ENCODE peak calls at places on chromosomes 6 and 20, in five cellular contexts. One of them, this sample, is unnamed.

GRCh38 chr6:132418566-132418965 is 17.3 kb upstream of the MOXD1 start:
- DNase-seq in activated CD4-positive, alpha-beta T cell treated with anti-CD3 and anti-CD28 coated beads, Interleukin-2, amount 50 U/mL, for 48 hours: no peak
- DNase-seq in DMS79 treated with DMSO at 0.1 percent for 48 hours: no peak
- DNase-seq in T-helper 2 cell: no peak
- DNase-seq in MCF 10A: no peak
- DNase-seq in this sample: no peak

GRCh38 chr6:166167801-166168615 is at the start of gene TBXT:
- DNase-seq in activated CD4-positive, alpha-beta T cell treated with anti-CD3 and anti-CD28 coated beads, Interleukin-2, amount 50 U/mL, for 48 hours: peak
- DNase-seq in DMS79 treated with DMSO at 0.1 percent for 48 hours: peak
- DNase-seq in T-helper 2 cell: no peak
- DNase-seq in MCF 10A: no peak
- DNase-seq in this sample: no peak

GRCh38 chr6:33589723-33590530 is 9.9 kb upstream of the BAK1 start:
- DNase-seq in activated CD4-positive, alpha-beta T cell treated with anti-CD3 and anti-CD28 coated beads, Interleukin-2, amount 50 U/mL, for 48 hours: peak
- DNase-seq in DMS79 treated with DMSO at 0.1 percent for 48 hours: peak
- DNase-seq in T-helper 2 cell: no peak
- DNase-seq in MCF 10A: peak
- DNase-seq in this sample: no peak

GRCh38 chr20:38893485-38894090 is 32.6 kb upstream of the FAM83D start:
- DNase-seq in activated CD4-positive, alpha-beta T cell treated with anti-CD3 and anti-CD28 coated beads, Interleukin-2, amount 50 U/mL, for 48 hours: peak
- DNase-seq in DMS79 treated with DMSO at 0.1 percent for 48 hours: peak
- DNase-seq in T-helper 2 cell: peak
- DNase-seq in MCF 10A: peak
- DNase-seq in this sample: no peak

GRCh38 chr6:123681957-123682462 is 45.3 kb upstream of the TRDN start:
- DNase-seq in activated CD4-positive, alpha-beta T cell treated with anti-CD3 and anti-CD28 coated beads, Interleukin-2, amount 50 U/mL, for 48 hours: no peak
- DNase-seq in DMS79 treated with DMSO at 0.1 percent for 48 hours: no peak
- DNase-seq in T-helper 2 cell: no peak
- DNase-seq in MCF 10A: no peak
- DNase-seq in this sample: no peak

GRCh38 chr6:164105705-164106104 is 691.2 kb downstream of the QKI start:
- DNase-seq in activated CD4-positive, alpha-beta T cell treated with anti-CD3 and anti-CD28 coated beads, Interleukin-2, amount 50 U/mL, for 48 hours: no peak
- DNase-seq in DMS79 treated with DMSO at 0.1 percent for 48 hours: no peak
- DNase-seq in T-helper 2 cell: no peak
- DNase-seq in MCF 10A: no peak
- DNase-seq in this sample: no peak

GRCh38 chr6:109340811-109341210 is 41.5 kb downstream of the CD164 start:
- DNase-seq in activated CD4-positive, alpha-beta T cell treated with anti-CD3 and anti-CD28 coated beads, Interleukin-2, amount 50 U/mL, for 48 hours: no peak
- DNase-seq in DMS79 treated with DMSO at 0.1 percent for 48 hours: no peak
- DNase-seq in T-helper 2 cell: no peak
- DNase-seq in MCF 10A: no peak
- DNase-seq in this sample: no peak

GRCh38 chr6:117264487-117265424 is 602 bp upstream of the VGLL2 start:
- DNase-seq in activated CD4-positive, alpha-beta T cell treated with anti-CD3 and anti-CD28 coated beads, Interleukin-2, amount 50 U/mL, for 48 hours: no peak
- DNase-seq in DMS79 treated with DMSO at 0.1 percent for 48 hours: peak
- DNase-seq in T-helper 2 cell: no peak
- DNase-seq in MCF 10A: peak
- DNase-seq in this sample: no peak

GRCh38 chr6:170131351-170131750 is 159.5 kb downstream of the DLL1 start:
- DNase-seq in activated CD4-positive, alpha-beta T cell treated with anti-CD3 and anti-CD28 coated beads, Interleukin-2, amount 50 U/mL, for 48 hours: no peak
- DNase-seq in DMS79 treated with DMSO at 0.1 percent for 48 hours: no peak
- DNase-seq in T-helper 2 cell: no peak
- DNase-seq in MCF 10A: no peak
- DNase-seq in this sample: peak

GRCh38 chr6:92791403-92791802 is 628.0 kb downstream of the EPHA7 start:
- DNase-seq in activated CD4-positive, alpha-beta T cell treated with anti-CD3 and anti-CD28 coated beads, Interleukin-2, amount 50 U/mL, for 48 hours: no peak
- DNase-seq in DMS79 treated with DMSO at 0.1 percent for 48 hours: no peak
- DNase-seq in T-helper 2 cell: no peak
- DNase-seq in MCF 10A: no peak
- DNase-seq in this sample: no peak

GRCh38 chr20:61978491-61978890 is 87.2 kb downstream of the TAF4 start:
- DNase-seq in activated CD4-positive, alpha-beta T cell treated with anti-CD3 and anti-CD28 coated beads, Interleukin-2, amount 50 U/mL, for 48 hours: no peak
- DNase-seq in DMS79 treated with DMSO at 0.1 percent for 48 hours: no peak
- DNase-seq in T-helper 2 cell: no peak
- DNase-seq in MCF 10A: no peak
- DNase-seq in this sample: no peak

GRCh38 chr6:137188855-137189254 is 15.4 kb upstream of the IL22RA2 start:
- DNase-seq in activated CD4-positive, alpha-beta T cell treated with anti-CD3 and anti-CD28 coated beads, Interleukin-2, amount 50 U/mL, for 48 hours: no peak
- DNase-seq in DMS79 treated with DMSO at 0.1 percent for 48 hours: peak
- DNase-seq in T-helper 2 cell: no peak
- DNase-seq in MCF 10A: peak
- DNase-seq in this sample: no peak

GRCh38 chr6:132215805-132216204 is 185.5 kb downstream of the MOXD1 start:
- DNase-seq in activated CD4-positive, alpha-beta T cell treated with anti-CD3 and anti-CD28 coated beads, Interleukin-2, amount 50 U/mL, for 48 hours: no peak
- DNase-seq in DMS79 treated with DMSO at 0.1 percent for 48 hours: no peak
- DNase-seq in T-helper 2 cell: no peak
- DNase-seq in MCF 10A: no peak
- DNase-seq in this sample: no peak

GRCh38 chr6:112743343-112743742 is 396.2 kb downstream of the RFPL4B start:
- DNase-seq in activated CD4-positive, alpha-beta T cell treated with anti-CD3 and anti-CD28 coated beads, Interleukin-2, amount 50 U/mL, for 48 hours: no peak
- DNase-seq in DMS79 treated with DMSO at 0.1 percent for 48 hours: peak
- DNase-seq in T-helper 2 cell: no peak
- DNase-seq in MCF 10A: no peak
- DNase-seq in this sample: no peak

GRCh38 chr20:5918856-5919633 is 31.3 kb downstream of the TRMT6 start:
- DNase-seq in activated CD4-positive, alpha-beta T cell treated with anti-CD3 and anti-CD28 coated beads, Interleukin-2, amount 50 U/mL, for 48 hours: no peak
- DNase-seq in DMS79 treated with DMSO at 0.1 percent for 48 hours: no peak
- DNase-seq in T-helper 2 cell: no peak
- DNase-seq in MCF 10A: peak
- DNase-seq in this sample: no peak

GRCh38 chr6:105545947-105546710 is 143.2 kb upstream of the PREP start:
- DNase-seq in activated CD4-positive, alpha-beta T cell treated with anti-CD3 and anti-CD28 coated beads, Interleukin-2, amount 50 U/mL, for 48 hours: no peak
- DNase-seq in DMS79 treated with DMSO at 0.1 percent for 48 hours: no peak
- DNase-seq in T-helper 2 cell: no peak
- DNase-seq in MCF 10A: peak
- DNase-seq in this sample: no peak

GRCh38 chr6:24766685-24767462 is 7.9 kb upstream of the GMNN start:
- DNase-seq in activated CD4-positive, alpha-beta T cell treated with anti-CD3 and anti-CD28 coated beads, Interleukin-2, amount 50 U/mL, for 48 hours: no peak
- DNase-seq in DMS79 treated with DMSO at 0.1 percent for 48 hours: peak
- DNase-seq in T-helper 2 cell: no peak
- DNase-seq in MCF 10A: peak
- DNase-seq in this sample: no peak

GRCh38 chr6:105302617-105303128 is 100.2 kb downstream of the PREP start:
- DNase-seq in activated CD4-positive, alpha-beta T cell treated with anti-CD3 and anti-CD28 coated beads, Interleukin-2, amount 50 U/mL, for 48 hours: no peak
- DNase-seq in DMS79 treated with DMSO at 0.1 percent for 48 hours: no peak
- DNase-seq in T-helper 2 cell: no peak
- DNase-seq in MCF 10A: no peak
- DNase-seq in this sample: no peak

GRCh38 chr6:111129003-111129402 is 41.7 kb downstream of the SLC16A10 start:
- DNase-seq in activated CD4-positive, alpha-beta T cell treated with anti-CD3 and anti-CD28 coated beads, Interleukin-2, amount 50 U/mL, for 48 hours: no peak
- DNase-seq in DMS79 treated with DMSO at 0.1 percent for 48 hours: peak
- DNase-seq in T-helper 2 cell: no peak
- DNase-seq in MCF 10A: no peak
- DNase-seq in this sample: no peak

GRCh38 chr6:44278774-44279697 is 8.8 kb downstream of the TMEM151B start:
- DNase-seq in activated CD4-positive, alpha-beta T cell treated with anti-CD3 and anti-CD28 coated beads, Interleukin-2, amount 50 U/mL, for 48 hours: no peak
- DNase-seq in DMS79 treated with DMSO at 0.1 percent for 48 hours: no peak
- DNase-seq in T-helper 2 cell: no peak
- DNase-seq in MCF 10A: peak
- DNase-seq in this sample: no peak

GRCh38 chr6:12163149-12163548 is 127.0 kb upstream of the EDN1 start:
- DNase-seq in activated CD4-positive, alpha-beta T cell treated with anti-CD3 and anti-CD28 coated beads, Interleukin-2, amount 50 U/mL, for 48 hours: no peak
- DNase-seq in DMS79 treated with DMSO at 0.1 percent for 48 hours: no peak
- DNase-seq in T-helper 2 cell: peak
- DNase-seq in MCF 10A: no peak
- DNase-seq in this sample: no peak

GRCh38 chr6:10901751-10902150 is 14.9 kb downstream of the SYCP2L start:
- DNase-seq in activated CD4-positive, alpha-beta T cell treated with anti-CD3 and anti-CD28 coated beads, Interleukin-2, amount 50 U/mL, for 48 hours: no peak
- DNase-seq in DMS79 treated with DMSO at 0.1 percent for 48 hours: no peak
- DNase-seq in T-helper 2 cell: no peak
- DNase-seq in MCF 10A: no peak
- DNase-seq in this sample: no peak